ENCODE peak calls at places on chromosomes 6 and 20, in seven cellular contexts. One of them, this sample, is unnamed.

GRCh38 chr6:151962246-151962846 is 154.9 kb downstream of the ESR1 start:
- DNase-seq in astrocyte of the spinal cord: peak; percentile 74
- DNase-seq in cardiac muscle cell: no peak
- DNase-seq in psoas muscle: no peak
- DNase-seq in tibial artery: no peak
- DNase-seq in GM12865: peak; percentile 26
- DNase-seq in epithelial cell of esophagus: no peak
- DNase-seq in this sample: no peak

GRCh38 chr6:37324131-37325033 is 29.4 kb upstream of the RNF8 start:
- DNase-seq in astrocyte of the spinal cord: peak; percentile 29
- DNase-seq in cardiac muscle cell: no peak
- DNase-seq in psoas muscle: no peak
- DNase-seq in tibial artery: no peak
- DNase-seq in GM12865: no peak
- DNase-seq in epithelial cell of esophagus: peak; percentile 79
- DNase-seq in this sample: peak; percentile 85

GRCh38 chr6:69663215-69663614 is 133.6 kb downstream of the LMBRD1 start:
- DNase-seq in astrocyte of the spinal cord: no peak
- DNase-seq in cardiac muscle cell: no peak
- DNase-seq in psoas muscle: no peak
- DNase-seq in tibial artery: no peak
- DNase-seq in GM12865: peak; percentile 6
- DNase-seq in epithelial cell of esophagus: no peak
- DNase-seq in this sample: no peak

GRCh38 chr6:100726741-100727140 is 154.4 kb downstream of the ASCC3 start:
- DNase-seq in astrocyte of the spinal cord: peak; percentile 39
- DNase-seq in cardiac muscle cell: no peak
- DNase-seq in psoas muscle: no peak
- DNase-seq in tibial artery: no peak
- DNase-seq in GM12865: no peak
- DNase-seq in epithelial cell of esophagus: no peak
- DNase-seq in this sample: no peak

GRCh38 chr6:108117427-108118358 is 43.2 kb upstream of the OSTM1 start:
- DNase-seq in astrocyte of the spinal cord: no peak
- DNase-seq in cardiac muscle cell: peak; percentile 23
- DNase-seq in psoas muscle: peak; percentile 57
- DNase-seq in tibial artery: no peak
- DNase-seq in GM12865: peak; percentile 50
- DNase-seq in epithelial cell of esophagus: no peak
- DNase-seq in this sample: no peak

GRCh38 chr20:22385602-22386299 is 198.6 kb downstream of the FOXA2 start:
- DNase-seq in astrocyte of the spinal cord: no peak
- DNase-seq in cardiac muscle cell: no peak
- DNase-seq in psoas muscle: no peak
- DNase-seq in tibial artery: no peak
- DNase-seq in GM12865: no peak
- DNase-seq in epithelial cell of esophagus: peak; percentile 55
- DNase-seq in this sample: peak; percentile 54

GRCh38 chr20:24991897-24992419 is 593 bp downstream of the APMAP start:
- DNase-seq in astrocyte of the spinal cord: no peak
- DNase-seq in cardiac muscle cell: peak; percentile 35
- DNase-seq in psoas muscle: no peak
- DNase-seq in tibial artery: no peak
- DNase-seq in GM12865: no peak
- DNase-seq in epithelial cell of esophagus: no peak
- DNase-seq in this sample: no peak

GRCh38 chr20:37880726-37881591 is 22.0 kb upstream of the VSTM2L start:
- DNase-seq in astrocyte of the spinal cord: no peak
- DNase-seq in cardiac muscle cell: peak; percentile 100
- DNase-seq in psoas muscle: peak; percentile 76
- DNase-seq in tibial artery: no peak
- DNase-seq in GM12865: no peak
- DNase-seq in epithelial cell of esophagus: peak; percentile 75
- DNase-seq in this sample: peak; percentile 58

GRCh38 chr20:20224806-20225205 is 143.1 kb upstream of the INSM1 start:
- DNase-seq in astrocyte of the spinal cord: no peak
- DNase-seq in cardiac muscle cell: no peak
- DNase-seq in psoas muscle: no peak
- DNase-seq in tibial artery: no peak
- DNase-seq in GM12865: no peak
- DNase-seq in epithelial cell of esophagus: no peak
- DNase-seq in this sample: no peak

GRCh38 chr6:45192556-45192955 is 135.6 kb upstream of the RUNX2 start:
- DNase-seq in astrocyte of the spinal cord: peak; percentile 32
- DNase-seq in cardiac muscle cell: no peak
- DNase-seq in psoas muscle: no peak
- DNase-seq in tibial artery: no peak
- DNase-seq in GM12865: no peak
- DNase-seq in epithelial cell of esophagus: peak; percentile 17
- DNase-seq in this sample: peak; percentile 40

GRCh38 chr6:67698534-67698933 is 936.5 kb upstream of the ADGRB3 start:
- DNase-seq in astrocyte of the spinal cord: no peak
- DNase-seq in cardiac muscle cell: no peak
- DNase-seq in psoas muscle: no peak
- DNase-seq in tibial artery: no peak
- DNase-seq in GM12865: no peak
- DNase-seq in epithelial cell of esophagus: no peak
- DNase-seq in this sample: no peak

GRCh38 chr20:37527638-37528441 is at the start of gene BLCAP:
- DNase-seq in astrocyte of the spinal cord: peak; percentile 90
- DNase-seq in cardiac muscle cell: peak; percentile 93
- DNase-seq in psoas muscle: peak; percentile 96
- DNase-seq in tibial artery: peak; percentile 91
- DNase-seq in GM12865: peak; percentile 93
- DNase-seq in epithelial cell of esophagus: peak; percentile 87
- DNase-seq in this sample: peak; percentile 72

GRCh38 chr20:49045440-49046086 is 549 bp upstream of the CSE1L start:
- DNase-seq in astrocyte of the spinal cord: no peak
- DNase-seq in cardiac muscle cell: peak; percentile 1
- DNase-seq in psoas muscle: peak; percentile 67
- DNase-seq in tibial artery: peak; percentile 50
- DNase-seq in GM12865: peak; percentile 56
- DNase-seq in epithelial cell of esophagus: no peak
- DNase-seq in this sample: no peak

GRCh38 chr6:144467153-144467762 is 182.1 kb downstream of the UTRN start:
- DNase-seq in astrocyte of the spinal cord: no peak
- DNase-seq in cardiac muscle cell: no peak
- DNase-seq in psoas muscle: no peak
- DNase-seq in tibial artery: no peak
- DNase-seq in GM12865: no peak
- DNase-seq in epithelial cell of esophagus: peak; percentile 59
- DNase-seq in this sample: peak; percentile 65

GRCh38 chr20:34390769-34391447 is 27.8 kb downstream of the ITCH start:
- DNase-seq in astrocyte of the spinal cord: peak; percentile 86
- DNase-seq in cardiac muscle cell: no peak
- DNase-seq in psoas muscle: peak; percentile 82
- DNase-seq in tibial artery: peak; percentile 32
- DNase-seq in GM12865: no peak
- DNase-seq in epithelial cell of esophagus: peak; percentile 88
- DNase-seq in this sample: peak; percentile 89

GRCh38 chr6:131199568-131200272 is 64.5 kb downstream of the AKAP7 start:
- DNase-seq in astrocyte of the spinal cord: peak; percentile 75
- DNase-seq in cardiac muscle cell: peak; percentile 70
- DNase-seq in psoas muscle: no peak
- DNase-seq in tibial artery: no peak
- DNase-seq in GM12865: peak; percentile 92
- DNase-seq in epithelial cell of esophagus: peak; percentile 72
- DNase-seq in this sample: peak; percentile 29

GRCh38 chr20:57391439-57392129 is 388 bp downstream of the RBM38 start:
- DNase-seq in astrocyte of the spinal cord: no peak
- DNase-seq in cardiac muscle cell: no peak
- DNase-seq in psoas muscle: peak; percentile 74
- DNase-seq in tibial artery: no peak
- DNase-seq in GM12865: peak; percentile 48
- DNase-seq in epithelial cell of esophagus: peak; percentile 11
- DNase-seq in this sample: no peak

GRCh38 chr6:11211235-11211634 is 21.2 kb downstream of the NEDD9 start:
- DNase-seq in astrocyte of the spinal cord: no peak
- DNase-seq in cardiac muscle cell: no peak
- DNase-seq in psoas muscle: no peak
- DNase-seq in tibial artery: no peak
- DNase-seq in GM12865: no peak
- DNase-seq in epithelial cell of esophagus: no peak
- DNase-seq in this sample: no peak

GRCh38 chr6:11996751-11997150 is 15.4 kb upstream of the HIVEP1 start:
- DNase-seq in astrocyte of the spinal cord: no peak
- DNase-seq in cardiac muscle cell: no peak
- DNase-seq in psoas muscle: no peak
- DNase-seq in tibial artery: no peak
- DNase-seq in GM12865: no peak
- DNase-seq in epithelial cell of esophagus: no peak
- DNase-seq in this sample: no peak

GRCh38 chr6:17042422-17043147 is 59.3 kb upstream of the STMND1 start:
- DNase-seq in astrocyte of the spinal cord: peak; percentile 31
- DNase-seq in cardiac muscle cell: peak; percentile 41
- DNase-seq in psoas muscle: no peak
- DNase-seq in tibial artery: no peak
- DNase-seq in GM12865: no peak
- DNase-seq in epithelial cell of esophagus: peak; percentile 79
- DNase-seq in this sample: peak; percentile 77

GRCh38 chr6:18281564-18281963 is 17.2 kb upstream of the DEK start:
- DNase-seq in astrocyte of the spinal cord: no peak
- DNase-seq in cardiac muscle cell: no peak
- DNase-seq in psoas muscle: no peak
- DNase-seq in tibial artery: no peak
- DNase-seq in GM12865: no peak
- DNase-seq in epithelial cell of esophagus: no peak
- DNase-seq in this sample: no peak

GRCh38 chr6:18280084-18280483 is 15.8 kb upstream of the DEK start:
- DNase-seq in astrocyte of the spinal cord: no peak
- DNase-seq in cardiac muscle cell: no peak
- DNase-seq in psoas muscle: no peak
- DNase-seq in tibial artery: no peak
- DNase-seq in GM12865: no peak
- DNase-seq in epithelial cell of esophagus: peak; percentile 45
- DNase-seq in this sample: peak; percentile 58

GRCh38 chr6:18276610-18277009 is 12.3 kb upstream of the DEK start:
- DNase-seq in astrocyte of the spinal cord: no peak
- DNase-seq in cardiac muscle cell: no peak
- DNase-seq in psoas muscle: no peak
- DNase-seq in tibial artery: no peak
- DNase-seq in GM12865: no peak
- DNase-seq in epithelial cell of esophagus: peak; percentile 55
- DNase-seq in this sample: peak; percentile 37

DNA sequence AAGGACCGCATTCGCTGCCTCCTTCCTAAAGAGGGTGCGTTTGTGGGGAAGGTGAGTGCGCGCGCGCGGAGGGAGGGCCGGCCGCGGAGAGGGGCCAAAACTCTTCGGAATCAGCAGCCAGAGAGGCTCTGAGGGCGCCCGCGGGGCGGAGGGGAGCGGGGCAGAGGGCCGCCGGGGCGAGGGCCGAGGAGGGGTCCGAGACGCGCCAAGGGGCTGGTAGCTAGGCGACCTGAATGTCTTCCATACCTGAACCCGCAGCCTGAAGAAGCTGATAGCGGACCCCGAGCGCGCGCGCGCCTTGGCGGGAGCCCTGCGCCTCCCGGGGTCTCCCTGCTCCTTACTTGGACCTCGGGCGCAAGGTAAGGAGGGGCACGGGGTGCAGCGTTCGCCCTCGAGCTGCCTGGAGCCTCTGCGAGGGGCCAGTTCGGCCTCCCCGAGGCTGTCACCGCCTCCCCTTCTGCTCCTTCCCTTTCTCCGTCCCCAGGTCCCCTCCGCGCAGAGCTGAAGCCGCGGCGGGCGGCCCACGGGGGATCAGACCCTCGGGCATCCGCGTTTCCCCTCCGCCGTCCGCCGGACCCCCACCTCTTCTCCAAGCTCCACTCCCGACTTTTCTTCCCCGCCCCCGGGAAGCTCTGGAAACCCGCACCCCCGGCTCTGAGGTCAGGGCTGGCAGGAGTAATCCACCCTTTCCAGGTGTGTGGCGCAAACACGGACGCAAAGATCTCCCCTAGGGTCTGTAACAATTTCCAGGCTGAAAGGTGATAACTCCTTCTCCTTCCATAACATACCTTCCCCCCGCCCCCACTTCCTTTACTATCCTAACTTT is 13.1 kb upstream of the DEK start:
- DNase-seq in astrocyte of the spinal cord: no peak
- DNase-seq in cardiac muscle cell: peak; percentile 41
- DNase-seq in psoas muscle: peak; percentile 55
- DNase-seq in tibial artery: no peak
- DNase-seq in GM12865: no peak
- DNase-seq in epithelial cell of esophagus: peak; percentile 32
- DNase-seq in this sample: no peak
- H3K4me3 ChIP-seq in astrocyte of the spinal cord: peak overlapping the region; percentile 39
- H3K4me3 ChIP-seq in cardiac muscle cell: peak overlapping the region; percentile 76
- H3K4me3 ChIP-seq in psoas muscle: peak overlapping the region; percentile 77
- H3K4me3 ChIP-seq in tibial artery: peak overlapping the region; percentile 38
- H3K4me3 ChIP-seq in GM12865: no peak overlapping the region
- H3K4me3 ChIP-seq in epithelial cell of esophagus: peak overlapping the region; percentile 49
- H3K4me3 ChIP-seq in this sample: peak overlapping the region; percentile 42

GRCh38 chr6:157323114-157323923 is at the start of gene TMEM242:
- DNase-seq in astrocyte of the spinal cord: peak; percentile 97
- DNase-seq in cardiac muscle cell: peak; percentile 93
- DNase-seq in psoas muscle: peak; percentile 95
- DNase-seq in tibial artery: peak; percentile 91
- DNase-seq in GM12865: peak; percentile 96
- DNase-seq in epithelial cell of esophagus: peak; percentile 94
- DNase-seq in this sample: peak; percentile 81
- TF ChIP-seq CTCF in astrocyte of the spinal cord: peak; percentile 26
- TF ChIP-seq CTCF in cardiac muscle cell: peak; percentile 41
- TF ChIP-seq CTCF in psoas muscle: peak; percentile 42
- TF ChIP-seq CTCF in tibial artery: peak; percentile 36
- TF ChIP-seq CTCF in GM12865: no peak
- TF ChIP-seq CTCF in epithelial cell of esophagus: peak; percentile 26
- TF ChIP-seq CTCF in this sample: peak; percentile 25

GRCh38 chr6:127950566-127951141 is 49.8 kb upstream of the THEMIS start:
- DNase-seq in astrocyte of the spinal cord: no peak
- DNase-seq in cardiac muscle cell: no peak
- DNase-seq in psoas muscle: no peak
- DNase-seq in tibial artery: no peak
- DNase-seq in GM12865: no peak
- DNase-seq in epithelial cell of esophagus: no peak
- DNase-seq in this sample: no peak
- H3K4me3 ChIP-seq in astrocyte of the spinal cord: no peak overlapping the region
- H3K4me3 ChIP-seq in cardiac muscle cell: no peak overlapping the region
- H3K4me3 ChIP-seq in psoas muscle: no peak overlapping the region
- H3K4me3 ChIP-seq in tibial artery: no peak overlapping the region
- H3K4me3 ChIP-seq in GM12865: no peak overlapping the region
- H3K4me3 ChIP-seq in epithelial cell of esophagus: no peak overlapping the region
- H3K4me3 ChIP-seq in this sample: no peak overlapping the region

DNA sequence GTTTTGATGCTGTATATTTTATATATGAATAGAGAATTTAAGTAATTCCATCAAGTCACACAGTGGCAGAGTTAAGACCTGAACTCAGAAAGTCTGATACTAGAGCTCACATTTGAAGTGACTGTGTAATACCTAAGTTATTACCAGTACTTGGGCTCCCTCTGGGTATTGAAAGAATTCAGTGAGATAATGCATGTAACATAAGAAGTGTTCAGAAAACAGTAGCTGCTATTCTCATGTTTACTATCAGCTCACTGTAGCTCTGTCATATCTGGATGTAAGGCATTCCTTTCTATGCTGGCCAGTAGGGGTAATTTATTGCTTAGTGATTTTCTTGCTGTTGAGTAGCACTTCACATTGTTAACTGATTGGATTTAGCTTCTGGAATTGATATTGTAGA is 44.6 kb downstream of the NKX2-4 start:
- DNase-seq in astrocyte of the spinal cord: peak; percentile 58
- DNase-seq in cardiac muscle cell: no peak
- DNase-seq in psoas muscle: no peak
- DNase-seq in tibial artery: no peak
- DNase-seq in GM12865: no peak
- DNase-seq in epithelial cell of esophagus: peak; percentile 9
- DNase-seq in this sample: peak; percentile 16
- TF ChIP-seq CTCF in astrocyte of the spinal cord: no peak
- TF ChIP-seq CTCF in cardiac muscle cell: peak; percentile 8
- TF ChIP-seq CTCF in psoas muscle: no peak
- TF ChIP-seq CTCF in tibial artery: no peak
- TF ChIP-seq CTCF in GM12865: no peak
- TF ChIP-seq CTCF in epithelial cell of esophagus: no peak
- TF ChIP-seq CTCF in this sample: no peak

GRCh38 chr6:142696123-142696522 is 248.9 kb downstream of the HIVEP2 start:
- DNase-seq in astrocyte of the spinal cord: peak; percentile 13
- DNase-seq in cardiac muscle cell: no peak
- DNase-seq in psoas muscle: no peak
- DNase-seq in tibial artery: no peak
- DNase-seq in GM12865: no peak
- DNase-seq in epithelial cell of esophagus: no peak
- DNase-seq in this sample: peak; percentile 18
- H3K4me3 ChIP-seq in astrocyte of the spinal cord: no peak overlapping the region
- H3K4me3 ChIP-seq in cardiac muscle cell: no peak overlapping the region
- H3K4me3 ChIP-seq in psoas muscle: no peak overlapping the region
- H3K4me3 ChIP-seq in tibial artery: no peak overlapping the region
- H3K4me3 ChIP-seq in GM12865: no peak overlapping the region
- H3K4me3 ChIP-seq in epithelial cell of esophagus: no peak overlapping the region
- H3K4me3 ChIP-seq in this sample: no peak overlapping the region

This sample was measured in bronchial epithelial cell.